ENCODE peak calls at places on chromosomes 5 and 9, in ten cellular contexts. V is brain microvascular endothelial cell, T is tibial nerve, J is heart left ventricle, S is IMR-90, P is H1, I is esophagus squamous epithelium, O is mesendoderm, G is cardiac muscle cell, X is lung. K is an unnamed sample.

GRCh38 chr5:96228449-96228848 is 204.6 kb downstream of the PCSK1 start:
- DNase-seq in V (no peak), I (no peak), O (no peak), G (no peak), S (peak; percentile 49), P (no peak), X (no peak), J (no peak), T (no peak), K (no peak)

GRCh38 chr5:180605554-180606214 is 14.4 kb upstream of the SCGB3A1 start:
- DNase-seq in O (peak; percentile 71), S (peak; percentile 51), J (no peak), P (peak; percentile 86), X (peak; percentile 56), T (peak; percentile 28), V (peak; percentile 53), G (peak; percentile 60), I (no peak), K (no peak)

GRCh38 chr9:38339087-38339486 is 53.4 kb upstream of the ALDH1B1 start:
- DNase-seq in T (no peak), P (no peak), G (no peak), V (peak; percentile 19), J (no peak), X (no peak), S (peak; percentile 61), O (no peak), I (no peak), K (no peak)

GRCh38 chr5:107869459-107870115 is 198.8 kb upstream of the EFNA5 start:
- DNase-seq in O (peak; percentile 29), X (no peak), S (peak; percentile 84), T (no peak), G (no peak), V (peak; percentile 71), J (no peak), I (no peak), P (no peak), K (no peak)

GRCh38 chr5:36739751-36740221 is 133.4 kb downstream of the SLC1A3 start:
- DNase-seq in J (peak; percentile 18), X (peak; percentile 72), S (peak; percentile 69), P (peak; percentile 95), V (peak; percentile 75), G (peak; percentile 69), O (peak; percentile 83), I (no peak), T (peak; percentile 78), K (no peak)

GRCh38 chr9:95073042-95073607 is 244.4 kb downstream of the FANCC start:
- DNase-seq in T (no peak), V (no peak), P (peak; percentile 57), I (no peak), G (peak; percentile 25), S (no peak), J (no peak), O (peak; percentile 78), X (no peak), K (no peak)

GRCh38 chr9:96853711-96854072 is 622 bp downstream of the ZNF782 start:
- DNase-seq in G (no peak), S (peak; percentile 5), X (no peak), J (no peak), V (no peak), O (peak; percentile 7), T (no peak), P (no peak), I (no peak), K (no peak)

GRCh38 chr9:116115731-116116353 is 37.7 kb upstream of the PAPPA start:
- DNase-seq in G (no peak), T (no peak), P (no peak), O (no peak), X (no peak), V (peak; percentile 37), J (no peak), S (peak; percentile 78), I (no peak), K (no peak)

GRCh38 chr5:76732405-76733048 is 16.6 kb downstream of the F2R start:
- DNase-seq in S (no peak), O (no peak), T (no peak), I (no peak), X (no peak), J (no peak), V (no peak), P (no peak), G (no peak), K (no peak)
- H3K4me3 ChIP-seq in S (no peak overlapping the region), O (no peak overlapping the region), T (no peak overlapping the region), I (no peak overlapping the region), X (no peak overlapping the region), J (no peak overlapping the region), V (no peak overlapping the region), P (no peak overlapping the region), G (no peak overlapping the region), K (no peak overlapping the region)

GRCh38 chr5:79240561-79240960 is 4.6 kb downstream of the JMY start:
- DNase-seq in I (no peak), S (no peak), P (no peak), T (no peak), X (no peak), J (no peak), O (no peak), G (no peak), V (no peak), K (no peak)
- H3K4me3 ChIP-seq in I (no peak overlapping the region), S (no peak overlapping the region), P (no peak overlapping the region), T (no peak overlapping the region), X (no peak overlapping the region), J (no peak overlapping the region), O (no peak overlapping the region), G (no peak overlapping the region), V (no peak overlapping the region), K (peak overlapping the region; percentile 91)

GRCh38 chr5:56146674-56147073 is 86.5 kb downstream of the ANKRD55 start:
- DNase-seq in T (no peak), O (no peak), S (no peak), P (no peak), G (no peak), I (no peak), X (no peak), J (no peak), V (no peak), K (no peak)

GRCh38 chr5:56147106-56147505 is 86.0 kb downstream of the ANKRD55 start:
- DNase-seq in G (no peak), J (no peak), T (no peak), I (no peak), X (no peak), O (no peak), P (no peak), V (no peak), S (no peak), K (no peak)

GRCh38 chr5:56148453-56148971 is 84.6 kb downstream of the ANKRD55 start:
- DNase-seq in X (no peak), V (no peak), I (no peak), J (no peak), S (no peak), T (no peak), G (no peak), O (no peak), P (no peak), K (no peak)

GRCh38 chr5:56145511-56145910 is 87.6 kb downstream of the ANKRD55 start:
- DNase-seq in X (no peak), O (no peak), P (no peak), T (no peak), I (no peak), S (no peak), J (no peak), V (no peak), G (no peak), K (no peak)

GRCh38 chr5:56147679-56148230 is 85.4 kb downstream of the ANKRD55 start:
- DNase-seq in V (no peak), S (no peak), G (no peak), J (no peak), P (no peak), T (no peak), I (no peak), X (no peak), O (no peak), K (no peak)
- H3K4me3 ChIP-seq in V (no peak overlapping the region), S (no peak overlapping the region), G (no peak overlapping the region), J (no peak overlapping the region), P (no peak overlapping the region), T (no peak overlapping the region), I (no peak overlapping the region), X (no peak overlapping the region), O (no peak overlapping the region), K (no peak overlapping the region)

DNA sequence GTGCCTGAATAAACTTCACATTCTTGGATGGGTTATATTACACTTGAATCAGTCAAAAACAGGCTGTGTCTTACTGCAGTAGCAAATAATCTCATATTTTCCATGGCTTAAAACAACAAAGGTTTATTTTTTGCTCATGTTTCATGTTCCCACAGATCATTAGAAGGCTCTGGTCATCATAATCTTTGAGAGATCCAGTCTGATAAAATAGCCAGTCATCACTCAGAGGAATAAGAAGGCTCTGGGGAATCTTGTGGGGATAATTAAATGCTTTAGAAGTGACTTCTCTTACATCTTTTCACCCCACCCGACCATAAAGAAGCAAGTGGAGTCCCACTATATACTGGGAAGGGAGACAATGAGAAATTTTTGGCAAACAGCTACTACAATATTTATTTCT is 417.7 kb downstream of the PSAT1 start:
- DNase-seq in T (no peak), P (no peak), I (no peak), G (no peak), V (peak; percentile 7), X (no peak), J (no peak), O (no peak), S (no peak), K (no peak)
- H3K4me3 ChIP-seq in T (no peak overlapping the region), P (no peak overlapping the region), I (no peak overlapping the region), G (no peak overlapping the region), V (no peak overlapping the region), X (no peak overlapping the region), J (no peak overlapping the region), O (no peak overlapping the region), S (no peak overlapping the region), K (no peak overlapping the region)